ENCODE peak calls at places on chromosomes 11 and 22, in ten cellular contexts. J is neural crest cell; Y is Kasumi-1; H is left cardiac atrium; S is NCI-H1092; E is H54; W is NCI-H460; F is CD8-positive, alpha-beta T cell; V is amygdala; U is sigmoid colon. R is an unnamed sample.

GRCh38 chr11:31050061-31050790 is 319.3 kb downstream of the DCDC1 start:
- DNase-seq in F (no peak), W (no peak), Y (no peak), E (no peak), H (no peak), V (no peak), J (no peak), U (no peak), S (peak; percentile 34), R (no peak)

GRCh38 chr11:68150029-68150428 is 28.8 kb upstream of the CHKA start:
- DNase-seq in H (peak; percentile 48), W (no peak), Y (no peak), J (no peak), U (no peak), S (no peak), V (no peak), F (no peak), E (peak; percentile 52), R (no peak)

GRCh38 chr11:125079878-125080530 is 16.9 kb downstream of the SLC37A2 start:
- DNase-seq in Y (no peak), V (no peak), J (no peak), E (no peak), W (no peak), F (no peak), U (no peak), H (no peak), S (no peak), R (no peak)

GRCh38 chr22:42553475-42554361 is at the start of gene SERHL2:
- DNase-seq in V (peak; percentile 35), U (peak; percentile 95), W (peak; percentile 65), S (peak; percentile 43), J (peak; percentile 94), E (peak; percentile 72), H (peak; percentile 91), F (peak; percentile 70), Y (peak; percentile 51), R (peak; percentile 42)

GRCh38 chr11:10041803-10042202 is 252.2 kb downstream of the SBF2 start:
- DNase-seq in W (no peak), E (no peak), H (no peak), S (no peak), F (no peak), J (no peak), U (no peak), V (no peak), Y (peak; percentile 78), R (no peak)

GRCh38 chr11:121563003-121563402 is 110.2 kb upstream of the SORL1-AS1 start:
- DNase-seq in H (no peak), F (no peak), J (no peak), V (no peak), E (no peak), U (no peak), W (no peak), S (no peak), Y (no peak), R (no peak)

GRCh38 chr22:45127866-45128265 is 35.9 kb upstream of the NUP50 start:
- DNase-seq in U (no peak), V (no peak), F (no peak), Y (no peak), H (no peak), W (no peak), S (no peak), J (no peak), E (peak; percentile 15), R (no peak)

GRCh38 chr11:118813551-118813950 is 22.6 kb upstream of the DDX6 start:
- DNase-seq in V (no peak), E (no peak), J (no peak), Y (no peak), W (no peak), H (no peak), U (no peak), F (no peak), S (no peak), R (no peak)

GRCh38 chr22:31646186-31647019 is 15.6 kb downstream of the PISD start:
- DNase-seq in S (no peak), W (no peak), Y (no peak), J (no peak), E (peak; percentile 54), F (no peak), V (no peak), H (no peak), U (no peak), R (no peak)